ENCODE peak calls at places on chromosomes 13 and 19, in ten cellular contexts. C, E, D, T, U, X, F, W, A and N are unnamed samples.

GRCh38 chr13:114143806-114144605 is 11.6 kb upstream of the RASA3 start:
- DNase-seq in C (no peak), E (no peak), D (peak), T (no peak), U (peak), X (peak), F (peak), W (no peak), A (no peak), N (no peak)

GRCh38 chr13:21996049-21996448 is 325.2 kb downstream of the FGF9 start:
- DNase-seq in C (no peak), E (no peak), D (no peak), T (no peak), U (no peak), X (no peak), F (no peak), W (no peak), A (no peak), N (no peak)

GRCh38 chr19:38464421-38465082 is 31.1 kb downstream of the RYR1 start:
- DNase-seq in C (no peak), E (no peak), D (no peak), T (no peak), U (no peak), X (no peak), F (no peak), W (no peak), A (no peak), N (no peak)

GRCh38 chr13:60974296-60974695 is 441.4 kb downstream of the PCDH20 start:
- DNase-seq in C (no peak), E (no peak), D (no peak), T (no peak), U (no peak), X (no peak), F (no peak), W (no peak), A (no peak), N (no peak)

GRCh38 chr13:74550039-74550438 is 415.8 kb upstream of the KLF12 start:
- DNase-seq in C (no peak), E (no peak), D (no peak), T (no peak), U (no peak), X (no peak), F (no peak), W (peak), A (no peak), N (no peak)

GRCh38 chr13:66492479-66492878 is 737.7 kb downstream of the PCDH9 start:
- DNase-seq in C (no peak), E (no peak), D (peak), T (no peak), U (no peak), X (no peak), F (peak), W (no peak), A (no peak), N (no peak)

GRCh38 chr19:43464089-43464775 is 1.2 kb downstream of the LYPD3 start:
- DNase-seq in C (peak), E (no peak), D (peak), T (peak), U (peak), X (peak), F (no peak), W (no peak), A (peak), N (no peak)

GRCh38 chr19:27765912-27766725 is 1446.8 kb downstream of the UQCRFS1 start:
- DNase-seq in C (no peak), E (no peak), D (no peak), T (no peak), U (no peak), X (no peak), F (no peak), W (no peak), A (no peak), N (no peak)

GRCh38 chr19:47778954-47779351 is 450 bp downstream of the SELENOW start:
- DNase-seq in C (peak), E (no peak), D (peak), T (peak), U (peak), X (peak), F (no peak), W (no peak), A (no peak), N (peak)

GRCh38 chr13:72293206-72293605 is 426.2 kb upstream of the DACH1 start:
- DNase-seq in C (no peak), E (no peak), D (no peak), T (no peak), U (no peak), X (no peak), F (no peak), W (peak), A (no peak), N (peak)

GRCh38 chr13:50526771-50527567 is 316.5 kb downstream of the DLEU7 start:
- DNase-seq in C (peak), E (no peak), D (no peak), T (no peak), U (peak), X (no peak), F (no peak), W (no peak), A (no peak), N (no peak)

GRCh38 chr13:76646946-76647345 is 239.3 kb downstream of the KCTD12 start:
- DNase-seq in C (no peak), E (no peak), D (no peak), T (no peak), U (no peak), X (no peak), F (no peak), W (no peak), A (no peak), N (peak)

GRCh38 chr13:99657848-99658265 is 156.6 kb downstream of the TM9SF2 start:
- DNase-seq in C (peak), E (peak), D (peak), T (peak), U (peak), X (no peak), F (peak), W (peak), A (peak), N (peak)

GRCh38 chr19:16435238-16435911 is 36.4 kb downstream of the EPS15L1 start:
- DNase-seq in C (peak), E (peak), D (peak), T (peak), U (peak), X (no peak), F (no peak), W (peak), A (no peak), N (peak)

DNA sequence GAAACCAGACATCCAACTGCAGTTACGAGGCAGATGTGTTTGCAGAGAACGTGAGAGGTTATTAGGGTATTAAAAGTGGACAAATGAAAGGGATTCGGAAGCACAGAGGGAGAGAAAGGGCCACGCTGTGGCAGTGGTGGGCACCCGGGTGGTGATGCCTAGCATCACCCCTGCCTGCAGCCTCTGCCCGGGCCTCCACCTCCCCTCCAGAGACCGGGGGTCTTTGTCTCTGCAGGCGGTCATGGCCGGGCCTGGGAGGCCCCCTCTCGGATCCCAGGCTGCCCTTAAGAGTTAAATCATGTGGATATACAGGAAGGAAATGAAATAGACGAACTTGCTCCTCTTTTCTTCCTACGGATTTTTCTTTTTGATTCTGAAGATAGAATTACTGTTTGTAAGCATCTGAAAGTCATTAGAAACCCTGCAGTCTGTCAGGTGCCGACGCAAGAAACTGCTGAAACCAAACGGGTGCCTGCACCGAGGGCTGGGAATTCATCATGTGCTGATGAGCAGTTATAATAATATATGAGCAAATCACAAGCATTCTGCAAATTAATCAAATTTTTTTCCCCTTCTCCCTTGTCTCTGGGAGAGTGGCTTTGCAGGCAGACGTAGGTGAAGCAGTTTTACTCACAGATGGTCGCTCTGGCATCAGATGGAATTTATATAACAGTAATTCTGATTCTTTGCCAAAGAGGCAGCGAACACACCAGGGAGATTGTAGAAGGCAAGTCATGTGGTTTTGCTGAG is 319.8 kb downstream of the ZNF536 start:
- DNase-seq in C (no peak), E (no peak), D (no peak), T (no peak), U (no peak), X (no peak), F (no peak), W (no peak), A (no peak), N (peak)
- H3K4me3 ChIP-seq in C (peak), E (peak), D (no peak), T (no peak), U (no peak), X (no peak), F (no peak), W (no peak), A (peak), N (no peak)

GRCh38 chr13:54445865-54446264 is 1417.3 kb downstream of the OLFM4 start:
- DNase-seq in C (no peak), E (no peak), D (no peak), T (no peak), U (no peak), X (no peak), F (no peak), W (no peak), A (no peak), N (no peak)

GRCh38 chr13:54445453-54445852 is 1416.8 kb downstream of the OLFM4 start:
- DNase-seq in C (no peak), E (no peak), D (no peak), T (no peak), U (no peak), X (no peak), F (no peak), W (no peak), A (no peak), N (no peak)

GRCh38 chr13:54449922-54450321 is 1421.3 kb downstream of the OLFM4 start:
- DNase-seq in C (no peak), E (no peak), D (no peak), T (no peak), U (no peak), X (no peak), F (no peak), W (no peak), A (no peak), N (no peak)
- TF ChIP-seq CTCF in C (no peak), E (no peak), D (no peak), T (no peak), U (no peak), X (no peak), F (no peak), W (no peak), A (no peak), N (no peak)

GRCh38 chr19:18606281-18607221 is at the start of gene CRLF1:
- DNase-seq in C (no peak), E (no peak), D (no peak), T (no peak), U (no peak), X (no peak), F (no peak), W (no peak), A (no peak), N (no peak)
- H3K4me3 ChIP-seq in C (no peak), E (peak), D (no peak), T (peak), U (no peak), X (no peak), F (peak), W (no peak), A (peak), N (no peak)

GRCh38 chr13:84605927-84606326 is 723.7 kb upstream of the SLITRK1 start:
- DNase-seq in C (no peak), E (no peak), D (no peak), T (no peak), U (no peak), X (no peak), F (no peak), W (no peak), A (no peak), N (no peak)
- TF ChIP-seq CTCF in C (no peak), E (no peak), D (no peak), T (no peak), U (no peak), X (no peak), F (no peak), W (no peak), A (no peak), N (no peak)

DNA sequence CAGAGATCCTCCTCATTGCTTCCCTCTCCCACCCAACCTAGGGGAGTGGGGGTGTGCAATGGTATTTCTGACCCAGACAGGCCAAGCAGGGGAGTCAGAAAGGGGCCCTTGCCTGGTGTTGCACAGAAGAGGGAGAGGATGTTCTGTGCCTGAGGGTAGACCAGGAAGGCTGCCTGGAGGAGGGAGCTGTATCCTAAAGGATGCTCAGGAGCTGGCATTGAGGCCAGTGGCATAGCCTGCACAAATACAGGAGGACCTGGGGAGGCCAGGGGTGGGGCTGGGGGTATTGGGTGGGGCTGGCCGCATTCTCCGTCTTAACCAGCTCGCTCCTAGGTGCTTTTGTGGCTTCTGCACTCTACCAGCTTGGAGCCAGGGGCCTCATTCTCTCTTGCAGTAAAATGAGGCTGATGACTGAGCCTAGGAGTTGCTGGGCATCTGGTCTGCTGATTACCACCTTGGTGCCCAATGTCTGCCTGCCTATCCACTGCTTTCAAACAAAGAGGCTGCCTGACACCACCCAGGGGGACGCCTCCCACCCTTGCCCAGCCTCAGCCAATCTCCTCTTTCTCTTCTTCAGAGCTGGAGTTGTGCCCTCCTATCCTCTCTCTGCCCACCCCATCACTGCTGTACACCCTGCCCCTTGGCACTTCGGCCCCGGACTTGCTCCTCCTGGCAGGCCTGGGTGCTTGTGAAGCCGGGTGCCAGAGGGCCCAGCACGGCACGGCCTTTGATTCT is 4.6 kb downstream of the RNF225 start:
- DNase-seq in C (no peak), E (no peak), D (no peak), T (no peak), U (no peak), X (no peak), F (no peak), W (no peak), A (no peak), N (no peak)
- H3K4me3 ChIP-seq in C (no peak), E (peak), D (peak), T (peak), U (peak), X (no peak), F (peak), W (peak), A (peak), N (peak)

DNA sequence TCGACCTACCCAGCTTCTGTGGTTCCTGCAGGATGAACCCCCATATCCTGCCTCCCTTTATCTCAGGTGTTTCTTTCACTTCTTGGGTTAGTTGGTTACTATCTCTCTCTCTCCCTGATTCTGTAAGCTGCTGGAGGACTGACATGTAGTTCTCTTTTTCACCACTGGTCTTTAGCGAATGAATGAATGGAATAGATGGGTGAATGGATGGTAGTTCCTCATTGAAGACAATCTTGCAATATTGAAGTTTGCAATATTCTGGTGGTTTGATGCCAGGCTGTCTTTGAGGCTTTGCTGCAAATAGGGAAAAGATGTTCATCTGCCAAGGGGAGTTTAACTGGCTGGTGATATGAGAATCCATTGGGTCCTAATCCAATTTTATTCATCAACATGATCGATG is 120.2 kb downstream of the UBL3 start:
- DNase-seq in C (no peak), E (no peak), D (no peak), T (no peak), U (no peak), X (no peak), F (no peak), W (no peak), A (no peak), N (no peak)
- TF ChIP-seq CTCF in C (no peak), E (no peak), D (no peak), T (no peak), U (no peak), X (no peak), F (no peak), W (peak), A (no peak), N (peak)

DNA sequence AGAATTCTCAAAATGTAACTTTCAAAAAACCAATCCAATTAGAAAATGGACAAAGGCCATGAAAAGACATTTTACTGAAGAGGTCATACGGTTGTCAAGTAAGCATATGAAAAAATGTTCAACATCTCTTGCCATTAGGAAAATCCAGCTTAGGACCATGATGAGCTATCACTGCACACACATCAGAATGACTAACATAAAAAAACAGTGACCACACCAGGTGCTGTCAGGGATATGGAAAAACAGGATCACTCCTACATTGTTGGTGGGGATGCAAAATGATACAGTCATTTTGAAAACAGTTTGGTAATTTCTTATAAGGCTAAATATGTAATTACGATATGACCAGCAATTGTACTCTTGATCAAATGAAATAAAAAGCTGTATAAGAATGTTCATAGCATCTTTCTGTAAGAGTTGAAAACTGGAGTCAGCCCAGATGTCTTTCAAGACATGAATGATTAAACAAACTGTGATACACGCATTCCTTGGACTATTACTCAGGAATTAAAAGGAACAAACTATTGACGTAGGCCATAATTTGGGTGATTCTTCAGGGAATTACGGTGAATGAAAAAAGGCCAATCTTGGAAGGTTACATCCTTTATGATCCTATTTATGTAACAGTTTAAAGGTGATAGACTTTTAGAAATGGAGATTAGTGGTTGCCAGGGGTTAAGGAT is 26.9 kb upstream of the RCBTB2 start:
- DNase-seq in C (no peak), E (no peak), D (no peak), T (no peak), U (no peak), X (no peak), F (no peak), W (peak), A (no peak), N (peak)
- H3K4me3 ChIP-seq in C (no peak), E (no peak), D (no peak), T (no peak), U (no peak), X (no peak), F (no peak), W (no peak), A (no peak), N (no peak)